ENCODE peak calls at places on chromosomes 2 and 18, in four cellular contexts. P is GM12878, S is K562, L is HepG2. J is an unnamed sample.

GRCh38 chr2:1793001-1793867 is 48.9 kb upstream of the PXDN start:
- DNase-seq in P (no peak), S (no peak), L (no peak), J (no peak)

GRCh38 chr2:126732682-126733245 is 76.8 kb downstream of the GYPC start:
- DNase-seq in P (no peak), L (no peak), S (no peak), J (no peak)

GRCh38 chr2:172710584-172711024 is 25.0 kb upstream of the RAPGEF4 start:
- DNase-seq in S (no peak), P (no peak), L (peak), J (peak)

GRCh38 chr2:151238527-151239487 is 22.9 kb downstream of the RBM43 start:
- DNase-seq in P (peak), S (peak), L (peak), J (peak)

GRCh38 chr2:105179469-105180372 is 61.8 kb upstream of the GPR45 start:
- DNase-seq in S (peak), L (peak), P (no peak), J (peak)

GRCh38 chr2:20080415-20080814 is 29.0 kb upstream of the LAPTM4A start:
- DNase-seq in P (no peak), L (no peak), S (peak), J (no peak)

GRCh38 chr2:159082119-159082518 is 113.7 kb downstream of the TANC1 start:
- DNase-seq in L (no peak), S (no peak), P (no peak), J (no peak)

GRCh38 chr2:215207791-215208367 is 69.5 kb upstream of the ABCA12 start:
- DNase-seq in L (no peak), S (no peak), P (no peak), J (no peak)

GRCh38 chr18:28541276-28541930 is 364.5 kb upstream of the CDH2 start:
- DNase-seq in P (no peak), S (no peak), L (no peak), J (no peak)

GRCh38 chr2:119158563-119159347 is at the start of gene C1QL2:
- DNase-seq in P (no peak), S (no peak), L (no peak), J (peak)

GRCh38 chr2:55137024-55137958 is 87.0 kb upstream of the RTN4 start:
- DNase-seq in S (no peak), P (no peak), L (no peak), J (no peak)

GRCh38 chr2:9474361-9475117 is at the start of gene IAH1:
- DNase-seq in P (no peak), L (no peak), S (no peak), J (peak)

GRCh38 chr2:203871371-203871983 is 3.9 kb downstream of the CTLA4 start:
- DNase-seq in P (peak), S (no peak), L (no peak), J (no peak)

GRCh38 chr2:117108741-117109267 is 705.7 kb upstream of the DDX18 start:
- DNase-seq in S (no peak), L (no peak), P (no peak), J (no peak)

GRCh38 chr2:236168110-236169067 is at the start of gene GBX2:
- DNase-seq in S (peak), P (no peak), L (no peak), J (peak)

GRCh38 chr2:239075918-239076727 is 228.2 kb downstream of the TWIST2 start:
- DNase-seq in P (no peak), S (no peak), L (no peak), J (no peak)

GRCh38 chr2:169895294-169895985 is 68.2 kb downstream of the UBR3 start:
- DNase-seq in S (no peak), P (no peak), L (no peak), J (no peak)

GRCh38 chr2:73255007-73255644 is 21.0 kb downstream of the CCT7 start:
- DNase-seq in P (no peak), L (no peak), S (no peak), J (no peak)

GRCh38 chr18:23493654-23494053 is 9.7 kb upstream of the RMC1 start:
- DNase-seq in L (no peak), P (no peak), S (no peak), J (no peak)

GRCh38 chr2:121638333-121638732 is 10.9 kb downstream of the CLASP1 start:
- DNase-seq in S (no peak), L (peak), P (no peak), J (no peak)

GRCh38 chr2:6054394-6054732 is 362.2 kb downstream of the SOX11 start:
- DNase-seq in S (no peak), L (no peak), P (no peak), J (no peak)

GRCh38 chr2:237746302-237747080 is 52.1 kb upstream of the RBM44 start:
- DNase-seq in L (no peak), S (no peak), P (no peak), J (no peak)

GRCh38 chr2:222884765-222885424 is 24.1 kb downstream of the ACSL3 start:
- DNase-seq in L (no peak), S (no peak), P (no peak), J (no peak)

GRCh38 chr2:43513216-43513615 is 82.6 kb downstream of the THADA start:
- DNase-seq in L (no peak), S (no peak), P (peak), J (no peak)

GRCh38 chr18:2970762-2971659 is 41.9 kb downstream of the LPIN2 start:
- DNase-seq in S (no peak), L (no peak), P (no peak), J (no peak)

GRCh38 chr2:17871639-17872038 is 6.8 kb upstream of the KCNS3 start:
- DNase-seq in S (no peak), L (no peak), P (no peak), J (no peak)

GRCh38 chr2:74707837-74708236 is 53.8 kb downstream of the SEMA4F start:
- DNase-seq in P (no peak), L (no peak), S (no peak), J (no peak)

GRCh38 chr2:239148495-239149200 is 252.2 kb downstream of the HDAC4 start:
- DNase-seq in P (no peak), L (no peak), S (no peak), J (no peak)

GRCh38 chr18:47747260-47747795 is 183.1 kb downstream of the SMAD2 start:
- DNase-seq in S (no peak), L (no peak), P (no peak), J (no peak)

GRCh38 chr2:193751299-193751698 is 1556.6 kb upstream of the TMEFF2 start:
- DNase-seq in L (no peak), P (no peak), S (no peak), J (no peak)

GRCh38 chr2:115654362-115654761 is 1211.9 kb downstream of the DPP10 start:
- DNase-seq in L (no peak), P (no peak), S (no peak), J (no peak)

GRCh38 chr18:45726603-45727002 is 2.6 kb downstream of the SLC14A1 start:
- DNase-seq in P (no peak), L (no peak), S (no peak), J (no peak)

GRCh38 chr2:124289615-124290014 is 264.5 kb downstream of the CNTNAP5 start:
- DNase-seq in S (no peak), L (no peak), P (no peak), J (no peak)

GRCh38 chr2:36058953-36059352 is 296.6 kb upstream of the CRIM1 start:
- DNase-seq in S (no peak), P (no peak), L (no peak), J (no peak)

GRCh38 chr18:12741351-12741750 is 38.5 kb downstream of the PSMG2 start:
- DNase-seq in L (peak), S (no peak), P (no peak), J (no peak)

GRCh38 chr2:219252084-219252483 is 959 bp upstream of the TUBA4B start:
- DNase-seq in L (no peak), S (no peak), P (no peak), J (no peak)

GRCh38 chr2:145020694-145021093 is 500.8 kb upstream of the ZEB2 start:
- DNase-seq in P (no peak), L (no peak), S (no peak), J (no peak)
- TF ChIP-seq FOXK2 in P (no peak), L (no peak), S (no peak), J (no peak)

GRCh38 chr18:58862851-58863538 is 1.7 kb upstream of the ZNF532 start:
- DNase-seq in P (no peak), L (no peak), S (no peak), J (peak)
- TF ChIP-seq FOXK2 in P (no peak), L (no peak), S (no peak), J (no peak)

GRCh38 chr18:49303376-49303775 is 157.1 kb downstream of the DYM start:
- DNase-seq in P (no peak), S (no peak), L (no peak), J (no peak)
- TF ChIP-seq FOXK2 in P (no peak), S (no peak), L (no peak), J (no peak)

GRCh38 chr2:84741182-84741822 is 139.6 kb downstream of the TRABD2A start:
- DNase-seq in S (no peak), P (no peak), L (peak), J (peak)
- TF ChIP-seq FOXK2 in S (no peak), P (no peak), L (no peak), J (no peak)

GRCh38 chr18:8287184-8287885 is 321.9 kb upstream of the RAB12 start:
- DNase-seq in P (no peak), L (no peak), S (no peak), J (no peak)

GRCh38 chr18:8288447-8289213 is 320.6 kb upstream of the RAB12 start:
- DNase-seq in S (no peak), P (no peak), L (no peak), J (no peak)

GRCh38 chr18:8286303-8286702 is 322.9 kb upstream of the RAB12 start:
- DNase-seq in S (no peak), P (no peak), L (no peak), J (no peak)

GRCh38 chr18:8279931-8280330 is 329.3 kb upstream of the RAB12 start:
- DNase-seq in S (no peak), L (no peak), P (no peak), J (no peak)

GRCh38 chr18:8283901-8284585 is 325.2 kb upstream of the RAB12 start:
- DNase-seq in L (peak), S (no peak), P (no peak), J (no peak)
- TF ChIP-seq FOXK2 in L (no peak), S (no peak), P (no peak), J (no peak)

GRCh38 chr18:76351961-76352581 is 143.0 kb downstream of the ZNF516 start:
- DNase-seq in S (no peak), L (peak), P (no peak), J (peak)
- TF ChIP-seq FOXK2 in S (no peak), L (no peak), P (no peak), J (no peak)

J was measured in HEK293T.